ENCODE peak calls at places on chromosome 22, in seven cellular contexts. L, Z, X, I, R, N and Y are unnamed samples. For H3K27me3, the result is how much of the 10 kb centered on the place peaks cover.

GRCh38 chr22:18085188-18085587 is 7.4 kb downstream of the PEX26 start:
- DNase-seq in Z (no peak), I (no peak), R (peak), X (no peak), N (no peak), L (peak), Y (no peak)

GRCh38 chr22:44383652-44384562 is 71.2 kb upstream of the SHISAL1 start:
- DNase-seq in I (no peak), X (no peak), N (no peak), Z (peak), L (no peak), R (no peak), Y (no peak)

GRCh38 chr22:50526849-50527801 is 1.7 kb upstream of the SCO2 start:
- DNase-seq in N (no peak), I (no peak), Z (peak), R (no peak), X (no peak), L (peak), Y (no peak)

GRCh38 chr22:42895541-42895981 is 38.5 kb upstream of the ARFGAP3 start:
- DNase-seq in N (no peak), Z (no peak), X (no peak), R (no peak), L (no peak), I (no peak), Y (no peak)

GRCh38 chr22:43310798-43311197 is 32.4 kb downstream of the SCUBE1 start:
- DNase-seq in X (no peak), L (no peak), I (no peak), R (no peak), Z (no peak), N (no peak), Y (no peak)

GRCh38 chr22:43370045-43370444 is 26.9 kb upstream of the SCUBE1 start:
- DNase-seq in I (peak), Z (no peak), R (no peak), X (no peak), N (no peak), L (no peak), Y (no peak)

GRCh38 chr22:25672685-25673084 is 69.3 kb upstream of the MYO18B start:
- DNase-seq in L (no peak), X (no peak), N (no peak), I (no peak), Z (no peak), R (peak), Y (no peak)

GRCh38 chr22:37565830-37566229 is 5.5 kb downstream of the CDC42EP1 start:
- DNase-seq in X (no peak), N (no peak), L (no peak), I (no peak), Z (no peak), R (no peak), Y (no peak)

GRCh38 chr22:31734512-31734911 is 15.4 kb downstream of the PRR14L start:
- DNase-seq in N (no peak), I (no peak), Z (no peak), R (peak), X (no peak), L (no peak), Y (no peak)

GRCh38 chr22:29129644-29130201 is 56.9 kb downstream of the KREMEN1 start:
- DNase-seq in X (no peak), N (no peak), R (no peak), I (no peak), L (no peak), Z (peak), Y (no peak)

GRCh38 chr22:45229181-45229580 is 11.5 kb downstream of the KIAA0930 start:
- DNase-seq in Z (no peak), R (no peak), X (no peak), L (no peak), N (no peak), I (no peak), Y (no peak)

GRCh38 chr22:48869161-48869560 is 958.5 kb downstream of the BRD1 start:
- DNase-seq in R (no peak), X (no peak), I (no peak), Z (peak), L (no peak), N (no peak), Y (no peak)

GRCh38 chr22:31829505-31829904 is 75.7 kb downstream of the DEPDC5 start:
- DNase-seq in Z (no peak), R (peak), N (no peak), I (peak), X (peak), L (no peak), Y (no peak)

GRCh38 chr22:23389271-23390071 is 190.6 kb downstream of the IGLL1 start:
- DNase-seq in L (no peak), I (no peak), N (no peak), R (no peak), X (no peak), Z (peak), Y (no peak)

GRCh38 chr22:37731804-37732471 is 35.1 kb downstream of the TRIOBP start:
- DNase-seq in N (no peak), L (peak), X (no peak), I (no peak), Z (no peak), R (no peak), Y (no peak)

GRCh38 chr22:31001124-31001770 is 32.2 kb downstream of the TUG1 start:
- DNase-seq in L (no peak), I (no peak), N (no peak), R (no peak), Z (no peak), X (no peak), Y (peak)

GRCh38 chr22:50524664-50525103 is 714 bp downstream of the SCO2 start:
- DNase-seq in I (no peak), L (no peak), Z (no peak), N (no peak), R (no peak), X (no peak), Y (no peak)

GRCh38 chr22:44678980-44679647 is 22.9 kb upstream of the PRR5 start:
- DNase-seq in Z (no peak), R (no peak), X (no peak), I (no peak), L (no peak), N (no peak), Y (no peak)

GRCh38 chr22:19174106-19175025 is 4.2 kb downstream of the SLC25A1 start:
- DNase-seq in I (no peak), R (peak), L (no peak), Z (peak), N (peak), X (no peak), Y (peak)

GRCh38 chr22:19680287-19680881 is 33.9 kb upstream of the SEPTIN5 start:
- DNase-seq in L (no peak), I (no peak), N (no peak), R (no peak), Z (no peak), X (no peak), Y (no peak)

GRCh38 chr22:31212783-31213626 is 907 bp downstream of the LIMK2 start:
- DNase-seq in N (no peak), I (no peak), X (no peak), R (no peak), L (no peak), Z (no peak), Y (no peak)

GRCh38 chr22:45865561-45866397 is 111.2 kb downstream of the WNT7B start:
- DNase-seq in I (no peak), N (no peak), Z (peak), X (no peak), R (no peak), L (peak), Y (no peak)

GRCh38 chr22:30212996-30213441 is 33.5 kb downstream of the LIF start:
- DNase-seq in N (no peak), X (no peak), R (no peak), I (no peak), L (no peak), Z (no peak), Y (no peak)

GRCh38 chr22:45319319-45319675 is 9.6 kb downstream of the FAM118A start:
- DNase-seq in Z (peak), N (no peak), L (no peak), I (peak), X (no peak), R (peak), Y (peak)

GRCh38 chr22:33401291-33401690 is 343.1 kb upstream of the SYN3 start:
- DNase-seq in R (peak), I (no peak), L (no peak), N (no peak), X (no peak), Z (no peak), Y (no peak)

GRCh38 chr22:32106930-32107329 is 52.2 kb downstream of the C22orf42 start:
- DNase-seq in R (no peak), I (no peak), N (no peak), Z (no peak), X (no peak), L (no peak), Y (no peak)

GRCh38 chr22:37951305-37951704 is 2.1 kb downstream of the C22orf23 start:
- DNase-seq in L (no peak), R (peak), N (no peak), I (no peak), Z (no peak), X (no peak), Y (no peak)

GRCh38 chr22:48889209-48889830 is 938.4 kb downstream of the BRD1 start:
- DNase-seq in L (no peak), Z (peak), X (no peak), N (no peak), I (no peak), R (no peak), Y (no peak)

GRCh38 chr22:50696251-50696798 is 23.7 kb downstream of the SHANK3 start:
- DNase-seq in L (no peak), N (no peak), Z (peak), I (no peak), R (no peak), X (no peak), Y (no peak)

GRCh38 chr22:38017272-38017920 is 33.0 kb upstream of the SOX10 start:
- DNase-seq in X (peak), R (peak), L (peak), N (no peak), Z (peak), I (peak), Y (peak)

GRCh38 chr22:29311468-29312217 is 3.9 kb downstream of the RASL10A start:
- DNase-seq in L (no peak), N (no peak), Z (no peak), X (no peak), R (no peak), I (no peak), Y (no peak)

GRCh38 chr22:22348127-22348814 is 103.7 kb downstream of the VPREB1 start:
- DNase-seq in N (no peak), Z (no peak), I (no peak), X (no peak), L (no peak), R (no peak), Y (peak)

GRCh38 chr22:22836635-22837034 is 51.0 kb upstream of the IGLL5 start:
- DNase-seq in I (no peak), Z (no peak), N (no peak), L (no peak), X (no peak), R (no peak), Y (no peak)

DNA sequence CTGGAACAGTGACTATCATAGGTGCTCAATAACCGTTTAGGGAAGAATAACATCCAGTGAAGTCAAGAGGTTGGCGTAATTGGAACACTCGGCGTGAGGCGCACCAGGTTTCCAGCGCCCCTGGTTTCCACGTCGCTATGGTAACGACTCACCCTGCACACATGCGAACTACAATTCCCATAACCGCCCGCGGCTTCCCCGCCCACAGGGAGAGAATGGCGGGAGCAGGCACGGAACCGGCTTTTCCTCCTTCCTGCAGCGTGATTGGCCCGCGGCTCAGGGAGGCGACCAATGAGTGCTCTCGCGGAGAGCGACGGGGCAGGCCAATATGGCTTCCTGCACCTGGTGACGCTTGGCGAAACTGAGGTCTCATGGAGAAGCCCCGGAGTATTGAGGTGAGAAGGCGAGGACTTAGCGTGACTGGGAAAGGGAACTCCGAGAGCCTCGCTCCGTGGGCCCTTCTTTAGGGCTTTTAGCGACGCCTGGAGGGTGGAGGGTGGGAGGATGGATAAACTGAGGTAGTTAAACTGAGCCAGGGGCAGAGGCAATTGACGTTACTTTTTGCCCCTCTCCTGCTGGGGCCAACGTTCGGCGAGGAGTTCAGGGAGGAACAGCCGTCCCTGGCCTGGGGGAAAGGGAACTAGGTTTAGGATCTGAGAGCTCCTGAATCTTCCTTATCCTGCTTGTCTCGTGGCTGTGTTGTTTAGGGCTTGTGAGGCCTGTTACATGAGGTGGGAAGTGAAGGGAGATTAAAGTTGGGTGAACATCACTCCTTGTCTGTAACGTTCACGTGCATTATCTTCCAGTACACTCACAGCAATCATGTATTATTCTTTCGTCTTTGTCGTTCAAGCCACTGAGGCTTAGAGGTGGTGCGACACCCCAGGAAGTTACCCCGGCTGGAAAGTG is at the start of gene L3MBTL2:
- DNase-seq in N (peak), Z (peak), X (peak), I (peak), R (peak), L (peak), Y (peak)
- TF ChIP-seq POLR2A in N (peak), Z (peak), X (no peak), I (peak), R (peak), L (no peak), Y (no peak)

DNA sequence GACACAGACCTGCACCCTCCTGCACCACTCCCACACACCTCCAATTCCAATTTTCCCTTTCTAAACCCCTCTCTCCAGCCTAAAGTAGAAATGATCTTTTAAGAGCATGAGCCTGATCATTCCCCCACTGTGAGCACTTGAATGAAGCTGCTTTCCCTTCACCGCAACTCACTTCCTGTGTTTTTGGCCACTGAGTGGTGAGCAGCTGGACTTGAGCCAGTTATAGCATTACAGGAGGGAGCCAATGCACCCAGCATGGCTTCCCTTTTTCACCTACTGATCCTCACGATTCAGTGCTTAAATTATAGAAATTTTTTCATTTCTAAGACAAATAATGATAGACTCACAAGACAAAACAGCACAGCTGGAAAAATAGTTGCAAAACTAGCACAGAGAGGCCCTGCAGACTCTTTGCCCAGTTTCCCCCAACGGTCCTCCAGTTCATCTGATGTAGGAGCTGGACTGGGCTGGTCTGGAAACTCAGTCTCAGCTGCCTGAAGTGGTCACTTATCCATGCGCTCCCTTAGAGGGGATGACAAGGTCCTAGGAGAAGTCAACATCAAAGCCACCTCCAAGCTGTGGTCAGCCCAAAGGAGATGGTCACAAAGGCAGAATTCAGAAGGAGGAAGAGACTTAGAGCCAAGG is 9.8 kb upstream of the APOL4 start:
- DNase-seq in Z (no peak), X (no peak), I (no peak), N (no peak), L (no peak), R (peak), Y (peak)
- H3K27me3 ChIP-seq in Z (under half), X (under half), I (under half), N (under half), L (under half), R (under half), Y (under half)

DNA sequence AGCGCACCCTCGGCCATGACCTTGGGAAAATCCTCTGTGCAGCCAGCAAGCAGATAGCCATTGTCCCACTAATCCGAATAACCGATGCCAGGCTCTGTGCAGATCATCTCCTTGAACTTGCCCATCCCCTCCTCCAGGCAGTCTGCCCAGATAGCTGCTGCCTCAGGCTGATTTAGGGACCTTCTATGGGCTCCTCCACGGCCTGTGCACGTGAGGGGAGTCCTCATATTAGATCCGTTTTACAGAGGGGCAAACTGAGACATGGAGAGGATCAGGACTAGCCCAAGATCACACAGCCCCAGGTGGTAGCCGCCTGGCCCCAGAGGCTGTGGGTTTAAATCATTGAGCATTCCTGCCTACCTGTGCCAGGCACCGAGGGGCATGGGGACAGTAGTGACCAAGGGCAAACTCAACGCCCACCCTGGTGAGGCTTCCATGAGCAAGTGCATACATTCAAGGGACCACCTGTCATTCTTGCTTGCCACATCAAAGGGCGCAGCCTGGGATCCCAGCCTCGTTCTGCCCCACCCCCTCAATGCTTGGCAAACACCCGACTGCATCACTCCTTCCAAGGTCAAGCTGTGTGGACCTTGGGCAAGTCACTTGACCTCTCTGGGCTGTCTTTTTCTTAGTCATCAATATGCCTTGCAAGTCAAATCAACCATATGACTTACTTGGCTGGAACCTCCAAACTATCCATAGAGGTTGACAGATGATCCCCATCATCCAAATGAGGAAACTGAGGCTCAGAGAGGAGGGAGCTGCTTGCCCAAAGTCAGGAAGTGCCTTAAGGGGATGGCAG is 131.6 kb downstream of the MN1 start:
- DNase-seq in X (no peak), N (no peak), I (no peak), R (no peak), L (no peak), Z (no peak), Y (peak)
- TF ChIP-seq POLR2A in X (no peak), N (no peak), I (no peak), R (no peak), L (no peak), Z (no peak), Y (no peak)

DNA sequence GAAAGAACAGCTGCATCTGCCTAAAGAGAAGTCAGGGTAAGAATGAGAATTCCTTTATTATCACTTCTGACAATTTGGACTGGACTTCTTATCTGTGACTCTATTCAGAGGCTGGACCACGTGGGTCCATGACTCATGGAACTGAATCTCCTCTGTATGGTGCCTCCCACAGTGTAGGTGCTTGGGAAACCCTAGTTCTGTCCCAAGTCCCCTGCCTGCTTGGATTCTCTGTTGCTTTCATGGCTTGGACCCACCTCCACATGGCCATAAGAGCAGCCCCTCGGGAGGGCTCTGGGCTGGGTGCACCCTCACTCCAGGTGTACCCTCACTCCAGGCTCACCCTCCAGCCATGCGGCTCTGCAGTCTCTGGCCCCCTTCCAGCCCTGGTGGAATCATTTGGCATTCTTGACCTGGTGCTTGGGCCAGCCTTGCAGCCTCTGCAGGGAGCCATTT is 153.4 kb downstream of the CACNA1I start:
- DNase-seq in I (no peak), R (peak), Z (no peak), X (no peak), L (peak), N (no peak), Y (peak)
- H3K27me3 ChIP-seq in I (under half), R (under half), Z (under half), X (under half), L (half or more), N (under half), Y (under half)

DNA sequence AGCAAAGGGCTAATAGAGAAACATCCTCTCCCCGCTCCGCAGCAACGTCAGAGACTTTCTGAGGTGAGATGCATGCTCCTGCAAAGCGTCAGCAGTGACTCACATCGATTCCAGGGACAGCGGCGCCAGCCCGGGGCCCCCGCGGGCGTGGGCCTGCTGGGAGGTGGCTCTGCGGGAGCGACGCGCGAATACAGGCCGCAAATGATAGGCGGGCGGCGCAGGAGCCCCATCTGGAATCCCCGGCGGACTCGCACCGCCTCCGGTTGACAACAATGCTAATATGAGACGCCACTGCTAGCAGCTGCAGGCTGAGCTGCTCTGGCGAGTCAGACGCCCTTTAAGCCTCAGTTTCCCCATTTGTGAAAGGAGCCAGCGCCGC is 557 bp downstream of the RANGAP1 start:
- DNase-seq in I (peak), Z (peak), R (peak), N (no peak), L (peak), X (no peak), Y (peak)
- TF ChIP-seq POLR2A in I (no peak), Z (no peak), R (peak), N (no peak), L (peak), X (no peak), Y (no peak)